ENCODE peak calls at places on chromosomes 11 and 22, in eight cellular contexts. One of them, this sample, is unnamed.

GRCh38 chr11:67290801-67291200 is 1.7 kb downstream of the ANKRD13D start:
- DNase-seq in Peyer's patch: no peak
- DNase-seq in GM12865: no peak
- DNase-seq in right atrium auricular region: no peak
- DNase-seq in thoracic aorta: no peak
- DNase-seq in cardiac muscle cell: no peak
- DNase-seq in iPS DF 6.9: no peak
- DNase-seq in AG09309: peak
- DNase-seq in this sample: no peak

GRCh38 chr22:31296258-31296657 is 4.0 kb upstream of the PIK3IP1 start:
- DNase-seq in GM12865: no peak
- DNase-seq in right atrium auricular region: no peak
- DNase-seq in cardiac muscle cell: no peak
- DNase-seq in iPS DF 6.9: no peak
- DNase-seq in thoracic aorta: no peak
- DNase-seq in AG09309: no peak
- DNase-seq in Peyer's patch: no peak
- DNase-seq in this sample: no peak

GRCh38 chr11:36558511-36559413 is 9.0 kb upstream of the RAG1 start:
- DNase-seq in iPS DF 6.9: no peak
- DNase-seq in thoracic aorta: no peak
- DNase-seq in Peyer's patch: no peak
- DNase-seq in GM12865: peak
- DNase-seq in right atrium auricular region: no peak
- DNase-seq in cardiac muscle cell: no peak
- DNase-seq in AG09309: no peak
- DNase-seq in this sample: no peak

GRCh38 chr11:19567996-19568395 is 144.6 kb upstream of the NAV2 start:
- DNase-seq in thoracic aorta: no peak
- DNase-seq in GM12865: no peak
- DNase-seq in right atrium auricular region: no peak
- DNase-seq in Peyer's patch: no peak
- DNase-seq in iPS DF 6.9: no peak
- DNase-seq in AG09309: no peak
- DNase-seq in cardiac muscle cell: no peak
- DNase-seq in this sample: no peak

GRCh38 chr11:76347391-76347790 is 33.5 kb downstream of the THAP12 start:
- DNase-seq in Peyer's patch: no peak
- DNase-seq in thoracic aorta: no peak
- DNase-seq in right atrium auricular region: no peak
- DNase-seq in GM12865: no peak
- DNase-seq in iPS DF 6.9: no peak
- DNase-seq in AG09309: peak
- DNase-seq in cardiac muscle cell: no peak
- DNase-seq in this sample: no peak

GRCh38 chr22:30843245-30843644 is 125.3 kb downstream of the MORC2 start:
- DNase-seq in AG09309: no peak
- DNase-seq in right atrium auricular region: no peak
- DNase-seq in thoracic aorta: no peak
- DNase-seq in Peyer's patch: no peak
- DNase-seq in GM12865: no peak
- DNase-seq in cardiac muscle cell: no peak
- DNase-seq in iPS DF 6.9: no peak
- DNase-seq in this sample: no peak

GRCh38 chr11:34345012-34345804 is 12.6 kb downstream of the ABTB2 start:
- DNase-seq in Peyer's patch: no peak
- DNase-seq in right atrium auricular region: no peak
- DNase-seq in AG09309: peak
- DNase-seq in thoracic aorta: no peak
- DNase-seq in cardiac muscle cell: no peak
- DNase-seq in GM12865: no peak
- DNase-seq in iPS DF 6.9: no peak
- DNase-seq in this sample: peak

GRCh38 chr22:35324067-35324466 is 24.4 kb downstream of the TOM1 start:
- DNase-seq in AG09309: no peak
- DNase-seq in GM12865: no peak
- DNase-seq in Peyer's patch: no peak
- DNase-seq in right atrium auricular region: no peak
- DNase-seq in cardiac muscle cell: no peak
- DNase-seq in thoracic aorta: no peak
- DNase-seq in iPS DF 6.9: no peak
- DNase-seq in this sample: no peak

GRCh38 chr22:50576806-50577696 is 1.2 kb downstream of the CPT1B start:
- DNase-seq in right atrium auricular region: no peak
- DNase-seq in GM12865: no peak
- DNase-seq in thoracic aorta: no peak
- DNase-seq in cardiac muscle cell: no peak
- DNase-seq in iPS DF 6.9: no peak
- DNase-seq in AG09309: no peak
- DNase-seq in Peyer's patch: no peak
- DNase-seq in this sample: no peak

GRCh38 chr11:17762309-17762974 is 27.9 kb downstream of the KCNC1 start:
- DNase-seq in AG09309: no peak
- DNase-seq in right atrium auricular region: no peak
- DNase-seq in thoracic aorta: no peak
- DNase-seq in GM12865: peak
- DNase-seq in Peyer's patch: no peak
- DNase-seq in cardiac muscle cell: no peak
- DNase-seq in iPS DF 6.9: no peak
- DNase-seq in this sample: no peak

GRCh38 chr22:40196628-40197027 is 18.9 kb downstream of the TNRC6B start:
- DNase-seq in cardiac muscle cell: no peak
- DNase-seq in AG09309: no peak
- DNase-seq in iPS DF 6.9: no peak
- DNase-seq in thoracic aorta: no peak
- DNase-seq in GM12865: peak
- DNase-seq in Peyer's patch: no peak
- DNase-seq in right atrium auricular region: no peak
- DNase-seq in this sample: no peak

GRCh38 chr11:47881145-47881544 is 33.0 kb upstream of the NUP160 start:
- DNase-seq in thoracic aorta: no peak
- DNase-seq in right atrium auricular region: peak
- DNase-seq in iPS DF 6.9: no peak
- DNase-seq in Peyer's patch: no peak
- DNase-seq in AG09309: no peak
- DNase-seq in cardiac muscle cell: no peak
- DNase-seq in GM12865: no peak
- DNase-seq in this sample: no peak

GRCh38 chr11:133927690-133928627 is 28.8 kb downstream of the IGSF9B start:
- DNase-seq in thoracic aorta: no peak
- DNase-seq in AG09309: peak
- DNase-seq in GM12865: peak
- DNase-seq in cardiac muscle cell: peak
- DNase-seq in right atrium auricular region: peak
- DNase-seq in iPS DF 6.9: no peak
- DNase-seq in Peyer's patch: peak
- DNase-seq in this sample: peak

GRCh38 chr11:9267680-9268079 is 2.5 kb upstream of the DENND5A start:
- DNase-seq in cardiac muscle cell: no peak
- DNase-seq in GM12865: no peak
- DNase-seq in iPS DF 6.9: no peak
- DNase-seq in AG09309: no peak
- DNase-seq in right atrium auricular region: no peak
- DNase-seq in thoracic aorta: no peak
- DNase-seq in Peyer's patch: no peak
- DNase-seq in this sample: no peak

GRCh38 chr22:44220727-44221680 is 40.3 kb downstream of the PARVG start:
- DNase-seq in Peyer's patch: no peak
- DNase-seq in cardiac muscle cell: no peak
- DNase-seq in right atrium auricular region: peak
- DNase-seq in thoracic aorta: no peak
- DNase-seq in iPS DF 6.9: no peak
- DNase-seq in AG09309: no peak
- DNase-seq in GM12865: no peak
- DNase-seq in this sample: no peak

GRCh38 chr11:13008625-13009475 is at the start of gene RASSF10:
- DNase-seq in right atrium auricular region: peak
- DNase-seq in Peyer's patch: no peak
- DNase-seq in cardiac muscle cell: peak
- DNase-seq in iPS DF 6.9: peak
- DNase-seq in AG09309: no peak
- DNase-seq in GM12865: no peak
- DNase-seq in thoracic aorta: no peak
- DNase-seq in this sample: peak

DNA sequence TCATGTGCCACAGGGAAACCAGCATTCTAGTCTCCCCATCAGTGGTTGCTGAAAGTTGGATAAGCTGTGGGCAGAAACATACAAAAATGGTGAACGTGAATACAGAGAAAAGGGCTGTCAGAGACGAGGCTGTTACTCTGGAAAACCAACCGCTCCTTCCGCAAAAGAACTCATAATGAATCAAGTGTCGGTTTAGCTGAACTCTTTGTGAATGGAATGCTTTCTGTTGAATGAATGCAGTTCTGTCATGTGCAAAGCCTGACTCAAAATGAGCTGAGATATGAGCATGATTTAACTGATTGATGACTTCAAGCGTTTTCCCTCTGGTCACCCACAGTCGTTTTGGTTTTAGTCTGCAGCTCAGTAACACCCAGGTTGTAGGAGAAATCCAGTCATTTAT is 298.3 kb downstream of the ETS1 start:
- DNase-seq in right atrium auricular region: no peak
- DNase-seq in Peyer's patch: no peak
- DNase-seq in AG09309: no peak
- DNase-seq in GM12865: peak
- DNase-seq in iPS DF 6.9: no peak
- DNase-seq in cardiac muscle cell: no peak
- DNase-seq in thoracic aorta: no peak
- DNase-seq in this sample: no peak
- H3K4me3 ChIP-seq in right atrium auricular region: no peak
- H3K4me3 ChIP-seq in Peyer's patch: no peak
- H3K4me3 ChIP-seq in AG09309: no peak
- H3K4me3 ChIP-seq in GM12865: no peak
- H3K4me3 ChIP-seq in iPS DF 6.9: no peak
- H3K4me3 ChIP-seq in cardiac muscle cell: no peak
- H3K4me3 ChIP-seq in thoracic aorta: no peak
- H3K4me3 ChIP-seq in this sample: no peak

GRCh38 chr11:88353835-88354496 is 16.4 kb upstream of the CTSC start:
- DNase-seq in GM12865: peak
- DNase-seq in AG09309: no peak
- DNase-seq in right atrium auricular region: no peak
- DNase-seq in thoracic aorta: no peak
- DNase-seq in cardiac muscle cell: no peak
- DNase-seq in iPS DF 6.9: no peak
- DNase-seq in Peyer's patch: no peak
- DNase-seq in this sample: no peak
- H3K4me3 ChIP-seq in GM12865: no peak
- H3K4me3 ChIP-seq in AG09309: no peak
- H3K4me3 ChIP-seq in right atrium auricular region: no peak
- H3K4me3 ChIP-seq in thoracic aorta: no peak
- H3K4me3 ChIP-seq in cardiac muscle cell: no peak
- H3K4me3 ChIP-seq in iPS DF 6.9: no peak
- H3K4me3 ChIP-seq in Peyer's patch: no peak
- H3K4me3 ChIP-seq in this sample: no peak

DNA sequence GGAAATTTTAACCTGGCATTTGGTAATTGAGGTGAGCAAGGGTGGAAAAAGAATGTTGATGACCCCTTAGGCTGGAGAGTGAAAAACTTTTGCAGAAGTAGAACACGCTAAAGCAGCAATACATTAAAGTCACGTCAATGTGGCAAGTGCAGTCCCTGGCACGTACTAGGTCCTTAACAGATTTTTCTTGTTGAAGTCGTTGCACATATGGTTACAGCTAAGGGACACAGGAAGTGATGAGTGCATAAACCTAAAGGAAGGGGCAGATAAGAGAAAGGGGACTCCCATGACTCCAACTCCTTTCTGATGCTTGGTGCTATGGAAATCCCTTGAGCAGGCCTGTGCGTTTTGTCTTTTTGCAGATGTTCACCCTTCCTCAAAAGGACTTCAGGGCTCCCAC is 1.2 kb downstream of the ACCS start:
- DNase-seq in Peyer's patch: no peak
- DNase-seq in AG09309: no peak
- DNase-seq in iPS DF 6.9: no peak
- DNase-seq in GM12865: no peak
- DNase-seq in thoracic aorta: no peak
- DNase-seq in right atrium auricular region: no peak
- DNase-seq in cardiac muscle cell: no peak
- DNase-seq in this sample: no peak
- H3K4me3 ChIP-seq in Peyer's patch: peak
- H3K4me3 ChIP-seq in AG09309: peak
- H3K4me3 ChIP-seq in iPS DF 6.9: no peak
- H3K4me3 ChIP-seq in GM12865: no peak
- H3K4me3 ChIP-seq in thoracic aorta: peak
- H3K4me3 ChIP-seq in right atrium auricular region: no peak
- H3K4me3 ChIP-seq in cardiac muscle cell: no peak
- H3K4me3 ChIP-seq in this sample: no peak

GRCh38 chr11:62539238-62539925 is 7.2 kb downstream of the AHNAK start:
- DNase-seq in thoracic aorta: no peak
- DNase-seq in cardiac muscle cell: no peak
- DNase-seq in iPS DF 6.9: no peak
- DNase-seq in GM12865: no peak
- DNase-seq in right atrium auricular region: no peak
- DNase-seq in AG09309: peak
- DNase-seq in Peyer's patch: no peak
- DNase-seq in this sample: peak
- H3K4me3 ChIP-seq in thoracic aorta: peak
- H3K4me3 ChIP-seq in cardiac muscle cell: no peak
- H3K4me3 ChIP-seq in iPS DF 6.9: no peak
- H3K4me3 ChIP-seq in GM12865: no peak
- H3K4me3 ChIP-seq in right atrium auricular region: no peak
- H3K4me3 ChIP-seq in AG09309: peak
- H3K4me3 ChIP-seq in Peyer's patch: peak
- H3K4me3 ChIP-seq in this sample: peak

GRCh38 chr22:46351131-46351735 is 15.7 kb downstream of the TRMU start:
- DNase-seq in AG09309: no peak
- DNase-seq in Peyer's patch: no peak
- DNase-seq in GM12865: no peak
- DNase-seq in iPS DF 6.9: no peak
- DNase-seq in thoracic aorta: no peak
- DNase-seq in cardiac muscle cell: no peak
- DNase-seq in right atrium auricular region: no peak
- DNase-seq in this sample: no peak
- H3K4me3 ChIP-seq in AG09309: no peak
- H3K4me3 ChIP-seq in Peyer's patch: no peak
- H3K4me3 ChIP-seq in GM12865: no peak
- H3K4me3 ChIP-seq in iPS DF 6.9: no peak
- H3K4me3 ChIP-seq in thoracic aorta: no peak
- H3K4me3 ChIP-seq in cardiac muscle cell: no peak
- H3K4me3 ChIP-seq in right atrium auricular region: no peak
- H3K4me3 ChIP-seq in this sample: no peak

GRCh38 chr11:46112961-46113617 is 8.2 kb downstream of the PHF21A start:
- DNase-seq in AG09309: no peak
- DNase-seq in GM12865: peak
- DNase-seq in right atrium auricular region: no peak
- DNase-seq in cardiac muscle cell: peak
- DNase-seq in Peyer's patch: no peak
- DNase-seq in iPS DF 6.9: no peak
- DNase-seq in thoracic aorta: no peak
- DNase-seq in this sample: no peak
- H3K4me3 ChIP-seq in AG09309: no peak
- H3K4me3 ChIP-seq in GM12865: no peak
- H3K4me3 ChIP-seq in right atrium auricular region: no peak
- H3K4me3 ChIP-seq in cardiac muscle cell: no peak
- H3K4me3 ChIP-seq in Peyer's patch: no peak
- H3K4me3 ChIP-seq in iPS DF 6.9: no peak
- H3K4me3 ChIP-seq in thoracic aorta: peak
- H3K4me3 ChIP-seq in this sample: no peak

DNA sequence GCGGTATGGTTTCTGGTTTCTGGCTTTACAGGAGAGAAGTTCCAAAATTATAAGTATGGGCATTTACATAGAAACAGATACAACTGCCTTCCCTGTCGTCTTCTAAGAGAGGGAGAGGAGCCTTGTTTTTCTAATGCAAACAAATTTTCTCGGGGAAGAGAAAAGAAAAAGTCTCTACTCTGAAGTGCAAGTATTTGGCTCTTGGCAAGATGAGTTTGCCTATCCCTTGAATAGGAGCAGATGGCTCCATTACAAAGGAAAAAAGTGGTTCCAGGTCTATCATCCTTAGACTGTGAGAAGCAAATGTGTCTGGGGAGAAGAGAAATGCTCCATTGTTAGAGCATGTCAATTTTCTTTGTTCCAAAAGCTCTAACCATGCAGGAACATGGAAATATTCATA is 455.6 kb downstream of the BUD13 start:
- DNase-seq in thoracic aorta: no peak
- DNase-seq in Peyer's patch: no peak
- DNase-seq in iPS DF 6.9: no peak
- DNase-seq in right atrium auricular region: no peak
- DNase-seq in AG09309: no peak
- DNase-seq in cardiac muscle cell: no peak
- DNase-seq in GM12865: no peak
- DNase-seq in this sample: no peak
- H3K4me3 ChIP-seq in thoracic aorta: no peak
- H3K4me3 ChIP-seq in Peyer's patch: no peak
- H3K4me3 ChIP-seq in iPS DF 6.9: no peak
- H3K4me3 ChIP-seq in right atrium auricular region: no peak
- H3K4me3 ChIP-seq in AG09309: no peak
- H3K4me3 ChIP-seq in cardiac muscle cell: no peak
- H3K4me3 ChIP-seq in GM12865: no peak
- H3K4me3 ChIP-seq in this sample: no peak